ENCODE peak calls at places on chromosomes 12 and 14, in ten cellular contexts. One of them, this sample, is unnamed.

GRCh38 chr14:98070521-98070920 is 1201.5 kb downstream of the BCL11B start:
- DNase-seq in Jurkat, Clone E6-1: no peak
- DNase-seq in GM10248: no peak
- DNase-seq in stimulated activated CD4-positive, alpha-beta T cell treated with anti-CD3 and anti-CD28 coated beads, Interleukin-4, amount 100 ng/mL, for 24 hours: no peak
- DNase-seq in heart left ventricle: no peak
- DNase-seq in NCI-H1417: no peak
- DNase-seq in activated CD4-positive, alpha-beta T cell treated with anti-CD3 and anti-CD28 coated beads, Interleukin-2, amount 50 U/mL, for 24 hours: no peak
- DNase-seq in EH: no peak
- DNase-seq in T-helper 2 cell: no peak
- DNase-seq in ureter: no peak
- DNase-seq in this sample: no peak

GRCh38 chr14:72607386-72608125 is 286.3 kb downstream of the DPF3 start:
- DNase-seq in Jurkat, Clone E6-1: no peak
- DNase-seq in GM10248: no peak
- DNase-seq in stimulated activated CD4-positive, alpha-beta T cell treated with anti-CD3 and anti-CD28 coated beads, Interleukin-4, amount 100 ng/mL, for 24 hours: no peak
- DNase-seq in heart left ventricle: no peak
- DNase-seq in NCI-H1417: no peak
- DNase-seq in activated CD4-positive, alpha-beta T cell treated with anti-CD3 and anti-CD28 coated beads, Interleukin-2, amount 50 U/mL, for 24 hours: no peak
- DNase-seq in EH: peak
- DNase-seq in T-helper 2 cell: no peak
- DNase-seq in ureter: peak
- DNase-seq in this sample: no peak

GRCh38 chr12:106120578-106121105 is 18.1 kb downstream of the NUAK1 start:
- DNase-seq in Jurkat, Clone E6-1: no peak
- DNase-seq in GM10248: no peak
- DNase-seq in stimulated activated CD4-positive, alpha-beta T cell treated with anti-CD3 and anti-CD28 coated beads, Interleukin-4, amount 100 ng/mL, for 24 hours: no peak
- DNase-seq in heart left ventricle: peak
- DNase-seq in NCI-H1417: no peak
- DNase-seq in activated CD4-positive, alpha-beta T cell treated with anti-CD3 and anti-CD28 coated beads, Interleukin-2, amount 50 U/mL, for 24 hours: no peak
- DNase-seq in EH: no peak
- DNase-seq in T-helper 2 cell: no peak
- DNase-seq in ureter: peak
- DNase-seq in this sample: no peak

GRCh38 chr12:29103539-29103974 is 45.5 kb upstream of the FAR2 start:
- DNase-seq in Jurkat, Clone E6-1: peak
- DNase-seq in GM10248: peak
- DNase-seq in stimulated activated CD4-positive, alpha-beta T cell treated with anti-CD3 and anti-CD28 coated beads, Interleukin-4, amount 100 ng/mL, for 24 hours: peak
- DNase-seq in heart left ventricle: no peak
- DNase-seq in NCI-H1417: no peak
- DNase-seq in activated CD4-positive, alpha-beta T cell treated with anti-CD3 and anti-CD28 coated beads, Interleukin-2, amount 50 U/mL, for 24 hours: peak
- DNase-seq in EH: no peak
- DNase-seq in T-helper 2 cell: no peak
- DNase-seq in ureter: no peak
- DNase-seq in this sample: no peak

GRCh38 chr12:112236386-112236785 is 111.0 kb downstream of the TRAFD1 start:
- DNase-seq in Jurkat, Clone E6-1: no peak
- DNase-seq in GM10248: no peak
- DNase-seq in stimulated activated CD4-positive, alpha-beta T cell treated with anti-CD3 and anti-CD28 coated beads, Interleukin-4, amount 100 ng/mL, for 24 hours: no peak
- DNase-seq in heart left ventricle: no peak
- DNase-seq in NCI-H1417: no peak
- DNase-seq in activated CD4-positive, alpha-beta T cell treated with anti-CD3 and anti-CD28 coated beads, Interleukin-2, amount 50 U/mL, for 24 hours: no peak
- DNase-seq in EH: peak
- DNase-seq in T-helper 2 cell: no peak
- DNase-seq in ureter: no peak
- DNase-seq in this sample: no peak

GRCh38 chr12:25119020-25119419 is 75.9 kb downstream of the DNAI7 start:
- DNase-seq in Jurkat, Clone E6-1: no peak
- DNase-seq in GM10248: peak
- DNase-seq in stimulated activated CD4-positive, alpha-beta T cell treated with anti-CD3 and anti-CD28 coated beads, Interleukin-4, amount 100 ng/mL, for 24 hours: no peak
- DNase-seq in heart left ventricle: no peak
- DNase-seq in NCI-H1417: no peak
- DNase-seq in activated CD4-positive, alpha-beta T cell treated with anti-CD3 and anti-CD28 coated beads, Interleukin-2, amount 50 U/mL, for 24 hours: no peak
- DNase-seq in EH: no peak
- DNase-seq in T-helper 2 cell: no peak
- DNase-seq in ureter: no peak
- DNase-seq in this sample: no peak

GRCh38 chr12:124026755-124027745 is 54.0 kb downstream of the ZNF664 start:
- DNase-seq in Jurkat, Clone E6-1: no peak
- DNase-seq in GM10248: no peak
- DNase-seq in stimulated activated CD4-positive, alpha-beta T cell treated with anti-CD3 and anti-CD28 coated beads, Interleukin-4, amount 100 ng/mL, for 24 hours: no peak
- DNase-seq in heart left ventricle: peak
- DNase-seq in NCI-H1417: no peak
- DNase-seq in activated CD4-positive, alpha-beta T cell treated with anti-CD3 and anti-CD28 coated beads, Interleukin-2, amount 50 U/mL, for 24 hours: no peak
- DNase-seq in EH: peak
- DNase-seq in T-helper 2 cell: no peak
- DNase-seq in ureter: no peak
- DNase-seq in this sample: no peak

GRCh38 chr14:95887351-95887750 is 10.7 kb downstream of the TUNAR start:
- DNase-seq in Jurkat, Clone E6-1: no peak
- DNase-seq in GM10248: no peak
- DNase-seq in stimulated activated CD4-positive, alpha-beta T cell treated with anti-CD3 and anti-CD28 coated beads, Interleukin-4, amount 100 ng/mL, for 24 hours: no peak
- DNase-seq in heart left ventricle: no peak
- DNase-seq in NCI-H1417: no peak
- DNase-seq in activated CD4-positive, alpha-beta T cell treated with anti-CD3 and anti-CD28 coated beads, Interleukin-2, amount 50 U/mL, for 24 hours: no peak
- DNase-seq in EH: no peak
- DNase-seq in T-helper 2 cell: no peak
- DNase-seq in ureter: no peak
- DNase-seq in this sample: no peak

GRCh38 chr12:4817813-4818212 is 91.9 kb upstream of the KCNA1 start:
- DNase-seq in Jurkat, Clone E6-1: peak
- DNase-seq in GM10248: no peak
- DNase-seq in stimulated activated CD4-positive, alpha-beta T cell treated with anti-CD3 and anti-CD28 coated beads, Interleukin-4, amount 100 ng/mL, for 24 hours: no peak
- DNase-seq in heart left ventricle: peak
- DNase-seq in NCI-H1417: peak
- DNase-seq in activated CD4-positive, alpha-beta T cell treated with anti-CD3 and anti-CD28 coated beads, Interleukin-2, amount 50 U/mL, for 24 hours: no peak
- DNase-seq in EH: no peak
- DNase-seq in T-helper 2 cell: no peak
- DNase-seq in ureter: no peak
- DNase-seq in this sample: no peak

GRCh38 chr12:115963030-115963480 is 314.4 kb downstream of the MED13L start:
- DNase-seq in Jurkat, Clone E6-1: no peak
- DNase-seq in GM10248: no peak
- DNase-seq in stimulated activated CD4-positive, alpha-beta T cell treated with anti-CD3 and anti-CD28 coated beads, Interleukin-4, amount 100 ng/mL, for 24 hours: no peak
- DNase-seq in heart left ventricle: no peak
- DNase-seq in NCI-H1417: no peak
- DNase-seq in activated CD4-positive, alpha-beta T cell treated with anti-CD3 and anti-CD28 coated beads, Interleukin-2, amount 50 U/mL, for 24 hours: no peak
- DNase-seq in EH: peak
- DNase-seq in T-helper 2 cell: no peak
- DNase-seq in ureter: no peak
- DNase-seq in this sample: no peak

GRCh38 chr14:97179573-97179972 is 382.4 kb downstream of the VRK1 start:
- DNase-seq in Jurkat, Clone E6-1: no peak
- DNase-seq in GM10248: no peak
- DNase-seq in stimulated activated CD4-positive, alpha-beta T cell treated with anti-CD3 and anti-CD28 coated beads, Interleukin-4, amount 100 ng/mL, for 24 hours: peak
- DNase-seq in heart left ventricle: no peak
- DNase-seq in NCI-H1417: no peak
- DNase-seq in activated CD4-positive, alpha-beta T cell treated with anti-CD3 and anti-CD28 coated beads, Interleukin-2, amount 50 U/mL, for 24 hours: no peak
- DNase-seq in EH: no peak
- DNase-seq in T-helper 2 cell: no peak
- DNase-seq in ureter: no peak
- DNase-seq in this sample: no peak

GRCh38 chr12:28088566-28089277 is 101.5 kb upstream of the CCDC91 start:
- DNase-seq in Jurkat, Clone E6-1: no peak
- DNase-seq in GM10248: no peak
- DNase-seq in stimulated activated CD4-positive, alpha-beta T cell treated with anti-CD3 and anti-CD28 coated beads, Interleukin-4, amount 100 ng/mL, for 24 hours: no peak
- DNase-seq in heart left ventricle: no peak
- DNase-seq in NCI-H1417: no peak
- DNase-seq in activated CD4-positive, alpha-beta T cell treated with anti-CD3 and anti-CD28 coated beads, Interleukin-2, amount 50 U/mL, for 24 hours: no peak
- DNase-seq in EH: peak
- DNase-seq in T-helper 2 cell: no peak
- DNase-seq in ureter: no peak
- DNase-seq in this sample: no peak

GRCh38 chr14:23124337-23124954 is 5.4 kb upstream of the CEBPE start:
- DNase-seq in Jurkat, Clone E6-1: no peak
- DNase-seq in GM10248: no peak
- DNase-seq in stimulated activated CD4-positive, alpha-beta T cell treated with anti-CD3 and anti-CD28 coated beads, Interleukin-4, amount 100 ng/mL, for 24 hours: no peak
- DNase-seq in heart left ventricle: no peak
- DNase-seq in NCI-H1417: no peak
- DNase-seq in activated CD4-positive, alpha-beta T cell treated with anti-CD3 and anti-CD28 coated beads, Interleukin-2, amount 50 U/mL, for 24 hours: no peak
- DNase-seq in EH: no peak
- DNase-seq in T-helper 2 cell: no peak
- DNase-seq in ureter: no peak
- DNase-seq in this sample: no peak

GRCh38 chr12:1872448-1872847 is 46.0 kb downstream of the CACNA2D4 start:
- DNase-seq in Jurkat, Clone E6-1: no peak
- DNase-seq in GM10248: no peak
- DNase-seq in stimulated activated CD4-positive, alpha-beta T cell treated with anti-CD3 and anti-CD28 coated beads, Interleukin-4, amount 100 ng/mL, for 24 hours: no peak
- DNase-seq in heart left ventricle: no peak
- DNase-seq in NCI-H1417: no peak
- DNase-seq in activated CD4-positive, alpha-beta T cell treated with anti-CD3 and anti-CD28 coated beads, Interleukin-2, amount 50 U/mL, for 24 hours: no peak
- DNase-seq in EH: no peak
- DNase-seq in T-helper 2 cell: no peak
- DNase-seq in ureter: no peak
- DNase-seq in this sample: no peak

GRCh38 chr14:51879170-51879569 is 18.8 kb downstream of the GNG2 start:
- DNase-seq in Jurkat, Clone E6-1: no peak
- DNase-seq in GM10248: peak
- DNase-seq in stimulated activated CD4-positive, alpha-beta T cell treated with anti-CD3 and anti-CD28 coated beads, Interleukin-4, amount 100 ng/mL, for 24 hours: no peak
- DNase-seq in heart left ventricle: no peak
- DNase-seq in NCI-H1417: no peak
- DNase-seq in activated CD4-positive, alpha-beta T cell treated with anti-CD3 and anti-CD28 coated beads, Interleukin-2, amount 50 U/mL, for 24 hours: no peak
- DNase-seq in EH: no peak
- DNase-seq in T-helper 2 cell: no peak
- DNase-seq in ureter: no peak
- DNase-seq in this sample: no peak

GRCh38 chr12:52395761-52396434 is 10.2 kb downstream of the KRT82 start:
- DNase-seq in Jurkat, Clone E6-1: no peak
- DNase-seq in GM10248: no peak
- DNase-seq in stimulated activated CD4-positive, alpha-beta T cell treated with anti-CD3 and anti-CD28 coated beads, Interleukin-4, amount 100 ng/mL, for 24 hours: no peak
- DNase-seq in heart left ventricle: no peak
- DNase-seq in NCI-H1417: peak
- DNase-seq in activated CD4-positive, alpha-beta T cell treated with anti-CD3 and anti-CD28 coated beads, Interleukin-2, amount 50 U/mL, for 24 hours: no peak
- DNase-seq in EH: peak
- DNase-seq in T-helper 2 cell: no peak
- DNase-seq in ureter: no peak
- DNase-seq in this sample: no peak

GRCh38 chr14:74038015-74038859 is 19.1 kb downstream of the BBOF1 start:
- DNase-seq in Jurkat, Clone E6-1: peak
- DNase-seq in GM10248: peak
- DNase-seq in stimulated activated CD4-positive, alpha-beta T cell treated with anti-CD3 and anti-CD28 coated beads, Interleukin-4, amount 100 ng/mL, for 24 hours: no peak
- DNase-seq in heart left ventricle: no peak
- DNase-seq in NCI-H1417: peak
- DNase-seq in activated CD4-positive, alpha-beta T cell treated with anti-CD3 and anti-CD28 coated beads, Interleukin-2, amount 50 U/mL, for 24 hours: peak
- DNase-seq in EH: peak
- DNase-seq in T-helper 2 cell: no peak
- DNase-seq in ureter: no peak
- DNase-seq in this sample: no peak

GRCh38 chr14:93902619-93903307 is 24.4 kb upstream of the FAM181A start:
- DNase-seq in Jurkat, Clone E6-1: no peak
- DNase-seq in GM10248: no peak
- DNase-seq in stimulated activated CD4-positive, alpha-beta T cell treated with anti-CD3 and anti-CD28 coated beads, Interleukin-4, amount 100 ng/mL, for 24 hours: no peak
- DNase-seq in heart left ventricle: no peak
- DNase-seq in NCI-H1417: no peak
- DNase-seq in activated CD4-positive, alpha-beta T cell treated with anti-CD3 and anti-CD28 coated beads, Interleukin-2, amount 50 U/mL, for 24 hours: no peak
- DNase-seq in EH: no peak
- DNase-seq in T-helper 2 cell: no peak
- DNase-seq in ureter: no peak
- DNase-seq in this sample: no peak

GRCh38 chr14:60508707-60509437 is at the start of gene SIX6:
- DNase-seq in Jurkat, Clone E6-1: peak
- DNase-seq in GM10248: peak
- DNase-seq in stimulated activated CD4-positive, alpha-beta T cell treated with anti-CD3 and anti-CD28 coated beads, Interleukin-4, amount 100 ng/mL, for 24 hours: no peak
- DNase-seq in heart left ventricle: no peak
- DNase-seq in NCI-H1417: peak
- DNase-seq in activated CD4-positive, alpha-beta T cell treated with anti-CD3 and anti-CD28 coated beads, Interleukin-2, amount 50 U/mL, for 24 hours: no peak
- DNase-seq in EH: peak
- DNase-seq in T-helper 2 cell: no peak
- DNase-seq in ureter: no peak
- DNase-seq in this sample: no peak

GRCh38 chr14:61569783-61570182 is 125.5 kb upstream of the HIF1A start:
- DNase-seq in Jurkat, Clone E6-1: peak
- DNase-seq in GM10248: no peak
- DNase-seq in stimulated activated CD4-positive, alpha-beta T cell treated with anti-CD3 and anti-CD28 coated beads, Interleukin-4, amount 100 ng/mL, for 24 hours: peak
- DNase-seq in heart left ventricle: peak
- DNase-seq in NCI-H1417: no peak
- DNase-seq in activated CD4-positive, alpha-beta T cell treated with anti-CD3 and anti-CD28 coated beads, Interleukin-2, amount 50 U/mL, for 24 hours: peak
- DNase-seq in EH: peak
- DNase-seq in T-helper 2 cell: no peak
- DNase-seq in ureter: no peak
- DNase-seq in this sample: no peak

GRCh38 chr14:24235804-24236688 is 3.3 kb downstream of the GMPR2 start:
- DNase-seq in Jurkat, Clone E6-1: no peak
- DNase-seq in GM10248: no peak
- DNase-seq in stimulated activated CD4-positive, alpha-beta T cell treated with anti-CD3 and anti-CD28 coated beads, Interleukin-4, amount 100 ng/mL, for 24 hours: no peak
- DNase-seq in heart left ventricle: no peak
- DNase-seq in NCI-H1417: no peak
- DNase-seq in activated CD4-positive, alpha-beta T cell treated with anti-CD3 and anti-CD28 coated beads, Interleukin-2, amount 50 U/mL, for 24 hours: no peak
- DNase-seq in EH: no peak
- DNase-seq in T-helper 2 cell: no peak
- DNase-seq in ureter: no peak
- DNase-seq in this sample: no peak

GRCh38 chr14:93733231-93733630 is 55.1 kb downstream of the PRIMA1 start:
- DNase-seq in Jurkat, Clone E6-1: no peak
- DNase-seq in GM10248: no peak
- DNase-seq in stimulated activated CD4-positive, alpha-beta T cell treated with anti-CD3 and anti-CD28 coated beads, Interleukin-4, amount 100 ng/mL, for 24 hours: no peak
- DNase-seq in heart left ventricle: no peak
- DNase-seq in NCI-H1417: no peak
- DNase-seq in activated CD4-positive, alpha-beta T cell treated with anti-CD3 and anti-CD28 coated beads, Interleukin-2, amount 50 U/mL, for 24 hours: no peak
- DNase-seq in EH: no peak
- DNase-seq in T-helper 2 cell: no peak
- DNase-seq in ureter: no peak
- DNase-seq in this sample: no peak

GRCh38 chr12:97560359-97560758 is 97.8 kb downstream of the RMST start:
- DNase-seq in Jurkat, Clone E6-1: no peak
- DNase-seq in GM10248: no peak
- DNase-seq in stimulated activated CD4-positive, alpha-beta T cell treated with anti-CD3 and anti-CD28 coated beads, Interleukin-4, amount 100 ng/mL, for 24 hours: no peak
- DNase-seq in heart left ventricle: no peak
- DNase-seq in NCI-H1417: peak
- DNase-seq in activated CD4-positive, alpha-beta T cell treated with anti-CD3 and anti-CD28 coated beads, Interleukin-2, amount 50 U/mL, for 24 hours: no peak
- DNase-seq in EH: no peak
- DNase-seq in T-helper 2 cell: no peak
- DNase-seq in ureter: no peak
- DNase-seq in this sample: no peak

GRCh38 chr14:99718811-99719192 is 34.7 kb downstream of the CYP46A1 start:
- DNase-seq in Jurkat, Clone E6-1: no peak
- DNase-seq in GM10248: peak
- DNase-seq in stimulated activated CD4-positive, alpha-beta T cell treated with anti-CD3 and anti-CD28 coated beads, Interleukin-4, amount 100 ng/mL, for 24 hours: no peak
- DNase-seq in heart left ventricle: no peak
- DNase-seq in NCI-H1417: no peak
- DNase-seq in activated CD4-positive, alpha-beta T cell treated with anti-CD3 and anti-CD28 coated beads, Interleukin-2, amount 50 U/mL, for 24 hours: no peak
- DNase-seq in EH: no peak
- DNase-seq in T-helper 2 cell: no peak
- DNase-seq in ureter: no peak
- DNase-seq in this sample: no peak

GRCh38 chr12:104136577-104136976 is 1.4 kb downstream of the NFYB start:
- DNase-seq in Jurkat, Clone E6-1: no peak
- DNase-seq in GM10248: no peak
- DNase-seq in stimulated activated CD4-positive, alpha-beta T cell treated with anti-CD3 and anti-CD28 coated beads, Interleukin-4, amount 100 ng/mL, for 24 hours: no peak
- DNase-seq in heart left ventricle: no peak
- DNase-seq in NCI-H1417: peak
- DNase-seq in activated CD4-positive, alpha-beta T cell treated with anti-CD3 and anti-CD28 coated beads, Interleukin-2, amount 50 U/mL, for 24 hours: no peak
- DNase-seq in EH: peak
- DNase-seq in T-helper 2 cell: no peak
- DNase-seq in ureter: no peak
- DNase-seq in this sample: no peak